ENCODE peak calls at places on chromosomes 3 and 15, in nine cellular contexts. H is adrenal gland, P is heart left ventricle, M is prostate gland, B is sigmoid colon, N is A549, S is ovary, J is esophagus muscularis mucosa, G is transverse colon. F is an unnamed sample. For H3K9me3, the result is how much of the 10 kb centered on the place peaks cover.

GRCh38 chr3:37952564-37952963 is 38.0 kb upstream of the VILL start:
- DNase-seq in H (no peak), P (no peak), M (no peak), B (no peak), N (no peak), S (no peak), J (no peak), G (no peak), F (no peak)

GRCh38 chr3:97984061-97984460 is 11.8 kb upstream of the RIOX2 start:
- DNase-seq in H (no peak), P (no peak), M (no peak), B (no peak), N (no peak), S (no peak), J (no peak), G (no peak), F (no peak)

GRCh38 chr15:37765809-37766208 is 168.6 kb upstream of the TMCO5A start:
- DNase-seq in H (no peak), P (no peak), M (no peak), B (no peak), N (no peak), S (no peak), J (no peak), G (peak), F (no peak)

GRCh38 chr15:66785637-66786036 is 83.6 kb downstream of the SMAD6 start:
- DNase-seq in H (no peak), P (no peak), M (no peak), B (no peak), N (no peak), S (no peak), J (no peak), G (no peak), F (no peak)

GRCh38 chr3:62372621-62373041 is 719 bp downstream of the FEZF2 start:
- DNase-seq in H (no peak), P (no peak), M (no peak), B (no peak), N (no peak), S (no peak), J (no peak), G (no peak), F (no peak)

GRCh38 chr3:119149484-119149883 is 3.5 kb downstream of the TEX55 start:
- DNase-seq in H (no peak), P (no peak), M (no peak), B (no peak), N (no peak), S (no peak), J (no peak), G (no peak), F (no peak)

GRCh38 chr3:156808025-156808424 is 18.1 kb upstream of the LEKR1 start:
- DNase-seq in H (no peak), P (no peak), M (no peak), B (no peak), N (no peak), S (no peak), J (no peak), G (no peak), F (no peak)

GRCh38 chr15:45715528-45715927 is 80.7 kb downstream of the SQOR start:
- DNase-seq in H (no peak), P (no peak), M (no peak), B (no peak), N (no peak), S (no peak), J (no peak), G (no peak), F (no peak)

GRCh38 chr3:47385796-47386195 is 5.0 kb downstream of the PTPN23 start:
- DNase-seq in H (no peak), P (no peak), M (no peak), B (no peak), N (no peak), S (no peak), J (no peak), G (no peak), F (no peak)

GRCh38 chr15:69390575-69390974 is 23.6 kb upstream of the KIF23 start:
- DNase-seq in H (no peak), P (no peak), M (no peak), B (peak), N (no peak), S (no peak), J (no peak), G (no peak), F (no peak)

GRCh38 chr15:98952381-98952803 is 55.2 kb downstream of the PGPEP1L start:
- DNase-seq in H (no peak), P (no peak), M (peak), B (no peak), N (no peak), S (no peak), J (no peak), G (no peak), F (no peak)

GRCh38 chr3:65497846-65498245 is 540.9 kb downstream of the MAGI1 start:
- DNase-seq in H (no peak), P (no peak), M (no peak), B (no peak), N (no peak), S (no peak), J (no peak), G (no peak), F (no peak)

GRCh38 chr3:119420196-119420595 is 43.2 kb downstream of the TMEM39A start:
- DNase-seq in H (no peak), P (no peak), M (no peak), B (no peak), N (no peak), S (no peak), J (peak), G (no peak), F (no peak)

GRCh38 chr3:66703501-66703900 is 202.7 kb upstream of the LRIG1 start:
- DNase-seq in H (no peak), P (no peak), M (no peak), B (no peak), N (no peak), S (no peak), J (no peak), G (no peak), F (no peak)

GRCh38 chr3:128508852-128509251 is 15.9 kb upstream of the GATA2 start:
- DNase-seq in H (no peak), P (no peak), M (no peak), B (peak), N (no peak), S (no peak), J (no peak), G (no peak), F (no peak)

GRCh38 chr15:48855501-48856440 is 22.2 kb upstream of the EID1 start:
- DNase-seq in H (peak), P (no peak), M (no peak), B (no peak), N (peak), S (no peak), J (no peak), G (peak), F (no peak)

GRCh38 chr3:24365168-24365567 is 129.5 kb downstream of the THRB start:
- DNase-seq in H (peak), P (no peak), M (peak), B (no peak), N (peak), S (no peak), J (no peak), G (peak), F (peak)

GRCh38 chr15:64697911-64698369 is 77.4 kb downstream of the RBPMS2 start:
- DNase-seq in H (no peak), P (no peak), M (no peak), B (no peak), N (no peak), S (no peak), J (no peak), G (no peak), F (peak)

GRCh38 chr3:69200384-69201068 is 78.1 kb upstream of the LMOD3 start:
- DNase-seq in H (peak), P (no peak), M (peak), B (no peak), N (no peak), S (peak), J (no peak), G (peak), F (peak)

DNA sequence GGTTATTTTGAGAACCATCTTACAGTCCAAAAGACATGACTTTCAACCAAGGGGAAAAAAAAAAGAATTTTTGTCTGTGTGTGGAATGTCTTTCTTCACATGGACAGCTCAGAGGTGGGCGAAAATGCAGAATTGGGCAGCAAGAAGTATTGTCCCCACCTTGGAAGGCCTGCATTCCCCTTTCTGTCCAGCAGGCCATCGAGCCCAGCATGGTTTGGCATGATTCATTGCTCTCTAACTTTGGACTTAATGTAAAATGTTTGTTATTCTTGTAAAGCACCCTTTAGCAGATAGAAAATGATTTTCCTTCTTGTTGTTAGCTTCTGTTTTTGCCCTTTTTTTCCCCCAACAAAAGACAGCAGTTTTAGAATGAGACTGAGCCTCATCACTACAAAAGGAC is 12.4 kb downstream of the MYO1E start:
- DNase-seq in H (no peak), P (no peak), M (no peak), B (no peak), N (no peak), S (no peak), J (no peak), G (no peak), F (no peak)
- TF ChIP-seq CTCF in H (no peak), P (no peak), M (no peak), B (no peak), N (no peak), S (no peak), J (no peak), G (peak), F (no peak)

DNA sequence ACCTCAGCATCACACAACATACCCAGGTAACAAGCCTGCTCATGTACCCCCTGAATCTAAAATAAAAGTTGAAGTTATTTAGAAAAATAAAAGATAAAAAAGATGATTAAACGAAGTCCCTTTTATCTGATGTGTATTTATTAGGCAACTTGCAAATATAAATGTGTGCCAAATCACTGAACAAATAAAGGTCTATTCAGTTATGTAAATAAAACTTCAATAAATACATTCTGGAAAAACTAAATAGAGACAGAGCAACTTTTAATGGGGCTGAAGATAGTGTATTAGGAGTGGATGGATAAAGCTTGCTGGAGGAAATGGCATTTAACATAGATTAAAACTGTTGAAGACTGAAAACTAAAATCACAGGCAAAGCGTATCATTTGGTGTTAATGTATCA is 678.0 kb upstream of the GRM7 start:
- DNase-seq in H (no peak), P (no peak), M (no peak), B (no peak), N (no peak), S (no peak), J (no peak), G (no peak), F (no peak)
- H3K9me3 ChIP-seq in H (under half), P (under half), M (under half), B (under half), N (under half), S (under half), J (under half), G (under half), F (under half)

GRCh38 chr15:60720493-60721231 is 241.7 kb upstream of the ICE2 start:
- DNase-seq in H (peak), P (no peak), M (no peak), B (no peak), N (no peak), S (no peak), J (no peak), G (no peak), F (no peak)
- TF ChIP-seq POLR2A in H (peak), P (no peak), M (no peak), B (no peak), N (no peak), S (no peak), J (no peak), G (no peak), F (no peak)

GRCh38 chr15:78872972-78873795 is 494 bp downstream of the MORF4L1 start:
- DNase-seq in H (peak), P (peak), M (peak), B (peak), N (peak), S (peak), J (peak), G (peak), F (peak)
- TF ChIP-seq CTCF in H (no peak), P (peak), M (no peak), B (peak), N (peak), S (no peak), J (no peak), G (no peak), F (no peak)

GRCh38 chr15:27482344-27482743 is 511.4 kb downstream of the GABRG3 start:
- DNase-seq in H (no peak), P (no peak), M (no peak), B (no peak), N (no peak), S (no peak), J (no peak), G (no peak), F (no peak)
- H3K9me3 ChIP-seq in H (under half), P (under half), M (under half), B (under half), N (under half), S (under half), J (under half), G (under half), F (under half)

DNA sequence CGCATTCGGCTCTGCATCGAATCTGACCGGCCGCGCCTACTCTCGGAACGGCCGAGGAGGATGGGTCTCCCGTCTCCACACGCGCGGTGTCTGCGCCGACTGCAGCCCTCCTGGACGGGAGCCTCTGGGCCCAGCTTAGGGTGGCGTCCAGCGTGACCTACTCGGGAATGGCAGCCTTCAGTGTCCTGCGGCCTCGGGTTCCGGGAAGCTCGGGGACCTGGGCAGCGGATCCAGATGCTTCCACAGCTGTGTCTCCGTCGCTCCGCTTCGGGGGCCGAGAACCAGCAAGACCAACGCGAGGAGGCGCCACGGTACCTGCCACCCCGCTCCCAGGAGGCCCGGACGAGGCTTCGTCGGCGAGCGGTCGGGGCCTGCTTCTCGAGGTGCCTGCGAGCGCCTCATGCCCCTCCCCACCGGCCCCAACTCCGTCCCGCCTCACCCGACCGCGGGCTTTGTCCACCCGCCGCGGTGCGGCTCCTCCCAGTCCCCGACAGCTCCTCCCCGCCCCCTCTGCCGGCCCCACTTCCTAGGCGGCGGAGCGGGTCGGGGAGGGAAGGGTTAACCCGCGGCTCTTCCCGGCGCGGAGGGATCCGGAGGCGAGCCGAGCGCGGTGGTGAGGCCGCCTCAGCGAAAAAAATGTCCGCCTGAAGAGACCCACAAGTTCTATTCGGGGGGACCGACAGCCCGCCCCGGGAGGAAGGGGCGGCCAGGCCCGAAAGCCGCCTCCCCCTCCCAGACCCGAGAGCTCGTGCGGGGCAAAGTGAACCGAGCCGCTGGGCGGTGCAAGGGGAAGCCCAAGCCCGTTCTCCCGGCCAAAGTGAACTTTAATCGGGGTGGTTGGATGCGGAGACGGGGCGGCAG is at the start of gene TCF12:
- DNase-seq in H (peak), P (peak), M (peak), B (peak), N (peak), S (peak), J (peak), G (peak), F (peak)
- TF ChIP-seq POLR2A in H (peak), P (peak), M (peak), B (peak), N (peak), S (peak), J (peak), G (peak), F (peak)

DNA sequence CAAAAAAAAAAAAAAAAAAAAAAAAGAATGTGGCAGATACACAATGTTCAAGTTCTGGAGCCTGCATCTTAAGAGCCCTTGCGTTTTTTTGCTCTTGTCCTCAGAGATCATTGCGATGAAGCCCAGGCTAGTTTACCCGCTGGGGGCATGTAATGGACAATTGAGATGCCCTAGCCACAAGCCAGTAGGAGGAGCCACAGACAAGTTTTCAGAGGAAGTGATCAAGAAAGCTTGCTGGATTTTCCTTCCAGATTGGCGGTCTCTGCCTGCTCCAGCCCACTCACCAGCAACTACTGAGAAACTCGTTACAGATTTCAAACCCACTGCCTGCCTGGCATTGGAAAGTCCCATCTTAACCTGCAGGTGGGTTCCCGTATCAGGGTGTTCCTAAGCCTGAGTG is 192.1 kb upstream of the EOMES start:
- DNase-seq in H (no peak), P (no peak), M (no peak), B (no peak), N (no peak), S (no peak), J (no peak), G (no peak), F (no peak)
- TF ChIP-seq CTCF in H (no peak), P (no peak), M (no peak), B (no peak), N (peak), S (no peak), J (no peak), G (peak), F (no peak)

GRCh38 chr15:27619204-27619603 is 479.9 kb downstream of the OCA2 start:
- DNase-seq in H (no peak), P (no peak), M (no peak), B (no peak), N (no peak), S (no peak), J (no peak), G (no peak), F (no peak)

GRCh38 chr15:27617013-27617412 is 482.1 kb downstream of the OCA2 start:
- DNase-seq in H (no peak), P (no peak), M (no peak), B (no peak), N (no peak), S (no peak), J (no peak), G (no peak), F (no peak)
- H3K9me3 ChIP-seq in H (under half), P (under half), M (under half), B (under half), N (under half), S (under half), J (under half), G (under half), F (under half)

GRCh38 chr3:149968216-149968615 is 2.5 kb downstream of the PFN2 start:
- DNase-seq in H (no peak), P (no peak), M (no peak), B (no peak), N (no peak), S (no peak), J (no peak), G (no peak), F (no peak)

GRCh38 chr3:149971403-149972075 is 844 bp upstream of the PFN2 start:
- DNase-seq in H (peak), P (no peak), M (peak), B (peak), N (peak), S (peak), J (no peak), G (peak), F (peak)

GRCh38 chr3:149969110-149969944 is 1.4 kb downstream of the PFN2 start:
- DNase-seq in H (peak), P (no peak), M (peak), B (peak), N (peak), S (peak), J (no peak), G (peak), F (peak)

GRCh38 chr3:149970716-149971402 is at the start of gene PFN2:
- DNase-seq in H (peak), P (peak), M (peak), B (peak), N (peak), S (peak), J (no peak), G (peak), F (peak)

GRCh38 chr3:149969945-149970715 is 565 bp downstream of the PFN2 start:
- DNase-seq in H (peak), P (peak), M (peak), B (peak), N (peak), S (peak), J (no peak), G (peak), F (peak)
- TF ChIP-seq POLR2A in H (peak), P (no peak), M (no peak), B (no peak), N (no peak), S (no peak), J (peak), G (peak), F (no peak)

F was measured in breast epithelium.